ENCODE peak calls at places on chromosomes 4 and X, in four cellular contexts. H is astrocyte, U is pancreas, G is B cell. L is an unnamed sample.

GRCh38 chr4:38489924-38490639 is 173.9 kb upstream of the KLF3 start:
- DNase-seq in G (no peak), U (no peak), H (peak; percentile 33), L (no peak)

GRCh38 chrX:2410279-2411020 is 90.3 kb downstream of the DHRSX start:
- DNase-seq in U (no peak), H (no peak), G (no peak), L (no peak)

GRCh38 chrX:136271300-136271699 is 20.1 kb upstream of the MAP7D3 start:
- DNase-seq in H (no peak), U (no peak), G (no peak), L (no peak)

GRCh38 chr4:186606593-186606992 is 51.2 kb upstream of the MTNR1A start:
- DNase-seq in H (peak; percentile 41), U (no peak), G (no peak), L (no peak)

GRCh38 chrX:23656684-23657083 is 10.6 kb upstream of the PRDX4 start:
- DNase-seq in U (no peak), G (no peak), H (peak; percentile 12), L (no peak)

GRCh38 chrX:24146283-24146865 is 3.2 kb upstream of the ZFX start:
- DNase-seq in U (no peak), G (no peak), H (no peak), L (no peak)

GRCh38 chrX:124010157-124010556 is 48.7 kb downstream of the STAG2 start:
- DNase-seq in U (no peak), H (no peak), G (no peak), L (no peak)

GRCh38 chrX:29617276-29617675 is 598.1 kb upstream of the MAGEB2 start:
- DNase-seq in G (no peak), H (peak; percentile 11), U (no peak), L (no peak)

GRCh38 chr4:4411906-4412305 is 25.0 kb downstream of the NSG1 start:
- DNase-seq in H (no peak), G (no peak), U (peak; percentile 16), L (no peak)

GRCh38 chrX:140274761-140275525 is 229.9 kb downstream of the SOX3 start:
- DNase-seq in G (no peak), H (peak; percentile 89), U (no peak), L (no peak)

GRCh38 chr4:187602339-187603092 is 393.1 kb upstream of the ZFP42 start:
- DNase-seq in G (no peak), H (peak; percentile 87), U (no peak), L (no peak)

GRCh38 chr4:148730766-148731165 is 288.6 kb upstream of the NR3C2 start:
- DNase-seq in U (no peak), H (no peak), G (no peak), L (no peak)

GRCh38 chr4:179867300-179867878 is 2375.8 kb upstream of the TENM3 start:
- DNase-seq in H (peak; percentile 7), U (peak; percentile 64), G (peak; percentile 34), L (peak; percentile 56)

GRCh38 chr4:86878640-86879039 is 13.6 kb downstream of the C4orf36 start:
- DNase-seq in G (no peak), U (no peak), H (no peak), L (no peak)

GRCh38 chr4:113355550-113356371 is 306.3 kb downstream of the ANK2 start:
- DNase-seq in U (no peak), G (peak; percentile 7), H (peak; percentile 96), L (peak; percentile 68)

GRCh38 chr4:113356452-113356851 is 307.0 kb downstream of the ANK2 start:
- DNase-seq in G (no peak), H (no peak), U (no peak), L (no peak)

GRCh38 chr4:113358784-113359183 is 309.3 kb downstream of the ANK2 start:
- DNase-seq in H (no peak), U (no peak), G (no peak), L (no peak)
- TF ChIP-seq CTCF in H (no peak), U (no peak), G (no peak), L (peak; percentile 12)

DNA sequence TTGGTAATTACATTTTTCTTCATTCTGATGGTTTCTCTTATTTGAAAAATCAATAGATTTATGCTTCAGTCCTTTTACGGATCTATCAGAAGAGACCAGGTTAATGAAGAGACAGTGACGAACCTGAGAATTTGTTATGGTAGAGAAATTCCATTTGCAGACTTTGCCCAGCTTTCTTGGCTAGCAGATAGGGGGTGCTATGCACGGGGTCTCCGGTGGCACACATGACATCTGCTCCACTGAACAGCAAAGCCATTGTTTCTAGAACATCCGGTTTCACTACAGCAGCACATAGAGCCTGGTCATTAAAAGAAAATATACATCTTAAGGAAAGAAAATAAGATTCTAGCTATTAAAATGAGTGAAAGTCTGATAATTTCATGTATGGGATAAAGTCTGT is 85.1 kb downstream of the ARAP2 start:
- DNase-seq in H (no peak), G (no peak), U (no peak), L (no peak)
- TF ChIP-seq CTCF in H (no peak), G (no peak), U (no peak), L (no peak)

GRCh38 chrX:70433848-70434351 is 10.7 kb upstream of the DLG3 start:
- DNase-seq in G (peak; percentile 81), H (peak; percentile 14), U (peak; percentile 84), L (peak; percentile 79)

GRCh38 chrX:70434914-70435586 is 9.6 kb upstream of the DLG3 start:
- DNase-seq in G (no peak), U (no peak), H (peak; percentile 43), L (peak; percentile 15)

GRCh38 chrX:70436380-70436779 is 8.3 kb upstream of the DLG3 start:
- DNase-seq in U (no peak), H (no peak), G (no peak), L (no peak)

GRCh38 chrX:70432936-70433847 is 10.1 kb downstream of the GDPD2 start:
- DNase-seq in U (no peak), G (no peak), H (no peak), L (peak; percentile 6)

DNA sequence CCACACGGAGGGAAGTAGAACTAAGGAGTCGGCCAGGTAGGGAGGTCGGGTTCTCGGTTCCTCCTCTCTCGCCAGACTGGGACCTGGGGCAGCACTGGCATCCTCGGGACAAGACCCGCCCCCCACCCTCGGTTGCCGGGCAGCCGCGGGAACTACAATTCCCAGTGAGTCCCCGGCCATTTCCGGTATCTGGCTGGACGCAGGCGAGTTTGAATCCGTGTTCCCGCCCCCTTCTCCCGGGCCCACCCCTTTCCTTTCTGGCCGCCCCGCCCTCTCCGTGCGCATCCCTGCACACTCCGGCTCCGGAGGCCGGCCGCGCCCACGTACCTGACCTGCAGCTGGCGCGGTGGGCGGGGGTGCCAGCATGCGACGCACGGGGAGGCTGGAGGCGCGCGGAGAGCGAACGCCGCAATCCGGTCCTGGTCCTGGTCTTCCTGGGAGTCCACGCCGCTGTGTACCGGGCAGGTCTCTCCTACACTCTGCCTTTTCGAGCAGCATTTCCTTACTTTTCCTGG is 10.2 kb upstream of the DLG3 start:
- DNase-seq in G (peak; percentile 60), H (peak; percentile 58), U (peak; percentile 86), L (peak; percentile 84)
- TF ChIP-seq CTCF in G (no peak), H (no peak), U (no peak), L (no peak)

GRCh38 chr4:125765936-125766335 is 451.2 kb downstream of the FAT4 start:
- DNase-seq in H (no peak), U (no peak), G (no peak), L (no peak)

GRCh38 chr4:125758438-125758837 is 443.7 kb downstream of the FAT4 start:
- DNase-seq in U (no peak), H (no peak), G (no peak), L (no peak)

GRCh38 chr4:125762537-125762936 is 447.8 kb downstream of the FAT4 start:
- DNase-seq in G (no peak), H (no peak), U (no peak), L (no peak)

DNA sequence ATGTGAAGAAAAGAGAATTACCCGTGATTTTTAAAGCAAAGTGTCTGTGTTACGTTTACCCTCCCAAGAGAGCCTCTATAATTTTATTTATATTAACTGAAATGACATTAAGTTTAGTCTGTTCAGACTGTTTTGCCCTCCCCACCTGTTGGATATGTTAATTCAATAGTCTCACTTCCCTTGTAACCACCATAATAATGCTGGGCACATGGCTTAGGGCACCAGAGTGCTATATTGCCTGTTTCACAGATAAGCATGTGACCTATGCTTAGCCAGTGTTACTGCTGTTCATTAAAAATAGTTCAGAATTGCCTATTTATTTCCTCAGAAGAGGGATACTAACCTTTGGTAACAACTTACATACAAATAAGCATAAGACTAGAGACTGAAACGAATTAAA is 446.2 kb downstream of the FAT4 start:
- DNase-seq in U (no peak), G (no peak), H (no peak), L (no peak)
- TF ChIP-seq CTCF in U (no peak), G (no peak), H (no peak), L (no peak)

L was measured in GM10248.